ENCODE peak calls at places on chromosomes 13 and 19, in five cellular contexts. U is heart right ventricle, Q is colonic mucosa, S is mesenchymal stem cell, T is left ventricle myocardium inferior. K is an unnamed sample.

GRCh38 chr19:44552324-44552723 is 22.8 kb upstream of the CEACAM20 start:
- DNase-seq in U (peak; percentile 17), Q (peak; percentile 56), S (peak; percentile 23), T (no peak), K (no peak)

GRCh38 chr19:10499550-10500246 is 3.5 kb downstream of the KEAP1 start:
- DNase-seq in U (no peak), Q (no peak), S (no peak), T (no peak), K (no peak)

GRCh38 chr13:76286178-76286577 is 600.0 kb downstream of the KCTD12 start:
- DNase-seq in U (no peak), Q (no peak), S (peak; percentile 38), T (no peak), K (no peak)

GRCh38 chr13:64928704-64929499 is 2301.2 kb downstream of the PCDH9 start:
- DNase-seq in U (no peak), Q (no peak), S (peak; percentile 91), T (no peak), K (no peak)

GRCh38 chr13:32254416-32254815 is 60.7 kb downstream of the ZAR1L start:
- DNase-seq in U (no peak), Q (no peak), S (no peak), T (no peak), K (no peak)

GRCh38 chr19:18712981-18713380 is 29.5 kb downstream of the CRTC1 start:
- DNase-seq in U (no peak), Q (no peak), S (peak; percentile 10), T (no peak), K (no peak)

GRCh38 chr19:33344210-33344609 is 29.3 kb upstream of the CEBPG start:
- DNase-seq in U (no peak), Q (no peak), S (no peak), T (no peak), K (no peak)

GRCh38 chr13:39956036-39956435 is 300.6 kb downstream of the COG6 start:
- DNase-seq in U (no peak), Q (no peak), S (no peak), T (no peak), K (no peak)

GRCh38 chr19:21848706-21849105 is 12.7 kb upstream of the ZNF43 start:
- DNase-seq in U (no peak), Q (no peak), S (no peak), T (no peak), K (no peak)

DNA sequence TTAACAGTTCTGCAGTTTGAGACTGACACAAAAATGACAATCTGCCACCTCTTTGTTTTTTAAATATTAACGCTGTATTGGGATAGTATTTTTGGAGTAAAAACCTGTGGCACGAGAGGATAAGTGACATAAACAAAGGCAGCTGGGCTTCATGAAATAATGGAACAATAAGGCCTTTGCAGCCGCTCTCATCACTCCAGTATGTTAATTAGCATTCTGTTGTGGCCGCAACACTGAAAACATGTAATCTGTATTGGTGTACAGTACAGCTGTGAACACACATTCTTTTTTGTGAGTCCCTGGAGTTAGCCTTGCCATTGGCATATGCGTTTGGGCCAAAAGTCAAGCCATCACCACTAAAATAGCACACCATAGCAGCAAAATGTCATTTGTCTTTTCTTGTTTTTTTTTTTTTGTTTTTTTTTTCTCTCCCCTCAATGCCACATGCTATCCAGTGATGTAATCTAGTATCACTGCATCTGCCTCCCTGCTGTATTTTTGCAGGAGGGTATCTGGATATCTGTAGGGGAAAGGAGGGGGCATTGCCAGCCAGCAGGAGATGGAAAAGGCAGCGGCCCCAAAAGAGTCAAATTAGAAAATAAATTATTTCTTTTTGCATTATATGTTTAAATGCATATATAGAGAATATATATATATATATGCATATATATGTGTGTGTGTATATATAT is 883 bp upstream of the ZNF536 start:
- DNase-seq in U (no peak), Q (no peak), S (no peak), T (no peak), K (no peak)
- H3K27ac ChIP-seq in U (no peak overlapping the region), Q (no peak overlapping the region), S (no peak overlapping the region), T (no peak overlapping the region), K (no peak overlapping the region)

GRCh38 chr19:7595466-7596133 is at the start of gene CAMSAP3:
- DNase-seq in U (no peak), Q (peak; percentile 66), S (no peak), T (no peak), K (peak; percentile 43)
- H3K27ac ChIP-seq in U (no peak within 1 kb of the TSS), Q (no peak within 1 kb of the TSS), S (no peak within 1 kb of the TSS), T (no peak within 1 kb of the TSS), K (no peak within 1 kb of the TSS)

GRCh38 chr19:8393192-8393870 is 3.2 kb downstream of the RAB11B start:
- DNase-seq in U (no peak), Q (no peak), S (no peak), T (no peak), K (no peak)

GRCh38 chr19:8396185-8396562 is 6.0 kb downstream of the RAB11B start:
- DNase-seq in U (no peak), Q (no peak), S (no peak), T (no peak), K (no peak)

GRCh38 chr19:8392017-8392591 is 1.9 kb downstream of the RAB11B start:
- DNase-seq in U (peak; percentile 50), Q (no peak), S (peak; percentile 63), T (peak; percentile 51), K (no peak)

GRCh38 chr19:8395621-8396082 is 5.5 kb downstream of the RAB11B start:
- DNase-seq in U (no peak), Q (no peak), S (no peak), T (no peak), K (no peak)

GRCh38 chr19:8393871-8394250 is 3.7 kb downstream of the RAB11B start:
- DNase-seq in U (no peak), Q (no peak), S (no peak), T (no peak), K (no peak)
- H3K27ac ChIP-seq in U (peak overlapping the region; percentile 100), Q (peak overlapping the region; percentile 13), S (no peak overlapping the region), T (peak overlapping the region; percentile 100), K (no peak overlapping the region)

DNA sequence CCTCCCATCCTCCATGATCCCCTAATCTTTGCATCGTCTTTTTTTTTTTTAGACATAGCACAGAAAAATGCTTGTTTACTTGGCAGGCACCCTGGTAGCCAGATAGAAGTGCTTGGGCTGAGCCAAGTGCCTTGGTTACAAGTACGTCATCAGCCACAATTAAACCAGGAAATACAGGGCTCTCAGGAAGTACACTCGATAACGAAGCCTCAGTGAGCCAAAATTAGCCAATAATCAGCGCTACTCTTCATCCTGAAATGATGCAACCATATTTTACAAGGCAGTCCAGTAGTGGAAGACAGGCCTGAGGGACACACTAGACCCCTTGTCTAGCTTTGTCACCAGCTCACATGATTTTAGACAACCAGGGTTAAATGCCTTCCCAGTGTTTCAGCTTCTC is 194.0 kb upstream of the NBEA start:
- DNase-seq in U (no peak), Q (peak; percentile 30), S (peak; percentile 78), T (peak; percentile 21), K (no peak)
- H3K27ac ChIP-seq in U (peak overlapping the region; percentile 83), Q (no peak overlapping the region), S (peak overlapping the region; percentile 55), T (peak overlapping the region; percentile 87), K (no peak overlapping the region)